ENCODE peak calls at places on chromosomes 7 and 10, in five cellular contexts. One of them, this sample, is unnamed.
A peak's percentile ranks its signal among the peaks of the same experiment; 100 is the strongest.

GRCh38 chr10:77458986-77459590 is 178.5 kb downstream of the KCNMA1 start:
- DNase-seq in thoracic aorta: no peak
- DNase-seq in fibroblast of the aortic adventitia: peak; percentile 13
- DNase-seq in hippocampal formation: no peak
- DNase-seq in NCI-H1092 treated with DMSO at 0.1 percent for 48 hours: no peak
- DNase-seq in this sample: no peak

GRCh38 chr7:17058568-17058967 is 176.8 kb upstream of the AGR3 start:
- DNase-seq in thoracic aorta: no peak
- DNase-seq in fibroblast of the aortic adventitia: peak; percentile 43
- DNase-seq in hippocampal formation: no peak
- DNase-seq in NCI-H1092 treated with DMSO at 0.1 percent for 48 hours: no peak
- DNase-seq in this sample: no peak

GRCh38 chr10:132641966-132642731 is 104.6 kb downstream of the INPP5A start:
- DNase-seq in thoracic aorta: no peak
- DNase-seq in fibroblast of the aortic adventitia: no peak
- DNase-seq in hippocampal formation: no peak
- DNase-seq in NCI-H1092 treated with DMSO at 0.1 percent for 48 hours: no peak
- DNase-seq in this sample: no peak

GRCh38 chr10:129968937-129969527 is 5.0 kb upstream of the EBF3 start:
- DNase-seq in thoracic aorta: no peak
- DNase-seq in fibroblast of the aortic adventitia: peak; percentile 60
- DNase-seq in hippocampal formation: no peak
- DNase-seq in NCI-H1092 treated with DMSO at 0.1 percent for 48 hours: peak; percentile 30
- DNase-seq in this sample: peak; percentile 44

GRCh38 chr7:100583132-100584045 is 2.5 kb downstream of the LRCH4 start:
- DNase-seq in thoracic aorta: no peak
- DNase-seq in fibroblast of the aortic adventitia: peak; percentile 59
- DNase-seq in hippocampal formation: no peak
- DNase-seq in NCI-H1092 treated with DMSO at 0.1 percent for 48 hours: no peak
- DNase-seq in this sample: peak; percentile 68

GRCh38 chr10:89064764-89065163 is 74.2 kb downstream of the FAS start:
- DNase-seq in thoracic aorta: no peak
- DNase-seq in fibroblast of the aortic adventitia: peak; percentile 65
- DNase-seq in hippocampal formation: no peak
- DNase-seq in NCI-H1092 treated with DMSO at 0.1 percent for 48 hours: no peak
- DNase-seq in this sample: no peak

GRCh38 chr10:1736972-1737221 is 428 bp downstream of the ADARB2 start:
- DNase-seq in thoracic aorta: no peak
- DNase-seq in fibroblast of the aortic adventitia: no peak
- DNase-seq in hippocampal formation: no peak
- DNase-seq in NCI-H1092 treated with DMSO at 0.1 percent for 48 hours: no peak
- DNase-seq in this sample: no peak

GRCh38 chr10:93999401-93999851 is 5.7 kb downstream of the PLCE1 start:
- DNase-seq in thoracic aorta: peak; percentile 32
- DNase-seq in fibroblast of the aortic adventitia: peak; percentile 84
- DNase-seq in hippocampal formation: no peak
- DNase-seq in NCI-H1092 treated with DMSO at 0.1 percent for 48 hours: no peak
- DNase-seq in this sample: peak; percentile 68

GRCh38 chr7:141071260-141071854 is 2.5 kb upstream of the TMEM178B start:
- DNase-seq in thoracic aorta: no peak
- DNase-seq in fibroblast of the aortic adventitia: peak; percentile 22
- DNase-seq in hippocampal formation: peak; percentile 68
- DNase-seq in NCI-H1092 treated with DMSO at 0.1 percent for 48 hours: peak; percentile 95
- DNase-seq in this sample: no peak

GRCh38 chr10:75195035-75195763 is 15.4 kb upstream of the VDAC2 start:
- DNase-seq in thoracic aorta: no peak
- DNase-seq in fibroblast of the aortic adventitia: peak; percentile 75
- DNase-seq in hippocampal formation: no peak
- DNase-seq in NCI-H1092 treated with DMSO at 0.1 percent for 48 hours: no peak
- DNase-seq in this sample: no peak

GRCh38 chr10:70192325-70192966 is 22.1 kb upstream of the SAR1A start:
- DNase-seq in thoracic aorta: no peak
- DNase-seq in fibroblast of the aortic adventitia: peak; percentile 46
- DNase-seq in hippocampal formation: no peak
- DNase-seq in NCI-H1092 treated with DMSO at 0.1 percent for 48 hours: no peak
- DNase-seq in this sample: no peak

GRCh38 chr10:69123306-69123746 is 652 bp upstream of the VPS26A start:
- DNase-seq in thoracic aorta: peak; percentile 15
- DNase-seq in fibroblast of the aortic adventitia: peak; percentile 72
- DNase-seq in hippocampal formation: peak; percentile 63
- DNase-seq in NCI-H1092 treated with DMSO at 0.1 percent for 48 hours: peak; percentile 61
- DNase-seq in this sample: peak; percentile 69

This sample was measured in colonic mucosa.